ENCODE peak calls at places on chromosomes 4 and X, in six cellular contexts. M is MM.1S; T is CD8-positive, alpha-beta T cell; W is GM13976; F is brain microvascular endothelial cell; E is uterus. H is an unnamed sample.

GRCh38 chr4:113758361-113758760 is 3.2 kb downstream of the CAMK2D start:
- DNase-seq in M (no peak), T (no peak), W (no peak), F (no peak), E (no peak), H (no peak)

GRCh38 chrX:120824021-120824420 is 51.6 kb downstream of the CT47B1 start:
- DNase-seq in M (no peak), T (no peak), W (no peak), F (no peak), E (no peak), H (no peak)

GRCh38 chr4:88382621-88383020 is 4.0 kb downstream of the HERC6 start:
- DNase-seq in M (peak), T (peak), W (peak), F (no peak), E (no peak), H (peak)

GRCh38 chr4:156718226-156718625 is 253.4 kb downstream of the PDGFC start:
- DNase-seq in M (no peak), T (no peak), W (no peak), F (no peak), E (no peak), H (no peak)

GRCh38 chr4:54277691-54278090 is 48.6 kb downstream of the PDGFRA start:
- DNase-seq in M (no peak), T (no peak), W (peak), F (peak), E (no peak), H (peak)

GRCh38 chr4:39025552-39026085 is 6.6 kb downstream of the TMEM156 start:
- DNase-seq in M (no peak), T (no peak), W (no peak), F (peak), E (no peak), H (no peak)

GRCh38 chr4:123465416-123465815 is 68.8 kb downstream of the SPRY1 start:
- DNase-seq in M (no peak), T (no peak), W (no peak), F (no peak), E (no peak), H (no peak)

GRCh38 chr4:992297-993110 is 700 bp downstream of the SLC26A1 start:
- DNase-seq in M (no peak), T (no peak), W (no peak), F (no peak), E (no peak), H (no peak)

GRCh38 chrX:97057349-97057909 is 173.7 kb downstream of the RPA4 start:
- DNase-seq in M (no peak), T (no peak), W (no peak), F (no peak), E (no peak), H (no peak)

GRCh38 chr4:138111462-138112000 is 130.6 kb downstream of the SLC7A11 start:
- DNase-seq in M (no peak), T (no peak), W (no peak), F (peak), E (no peak), H (no peak)

GRCh38 chrX:13900351-13900750 is 83.5 kb upstream of the GPM6B start:
- DNase-seq in M (no peak), T (no peak), W (no peak), F (no peak), E (no peak), H (no peak)

GRCh38 chr4:139770361-139770760 is 104.7 kb downstream of the MGST2 start:
- DNase-seq in M (no peak), T (no peak), W (no peak), F (no peak), E (peak), H (no peak)

GRCh38 chr4:139776235-139776634 is 110.6 kb downstream of the MGST2 start:
- DNase-seq in M (no peak), T (no peak), W (no peak), F (no peak), E (no peak), H (no peak)

GRCh38 chr4:139777757-139778156 is 112.1 kb downstream of the MGST2 start:
- DNase-seq in M (no peak), T (no peak), W (no peak), F (no peak), E (no peak), H (no peak)

GRCh38 chr4:139773560-139774318 is 108.1 kb downstream of the MGST2 start:
- DNase-seq in M (no peak), T (no peak), W (no peak), F (no peak), E (no peak), H (no peak)

DNA sequence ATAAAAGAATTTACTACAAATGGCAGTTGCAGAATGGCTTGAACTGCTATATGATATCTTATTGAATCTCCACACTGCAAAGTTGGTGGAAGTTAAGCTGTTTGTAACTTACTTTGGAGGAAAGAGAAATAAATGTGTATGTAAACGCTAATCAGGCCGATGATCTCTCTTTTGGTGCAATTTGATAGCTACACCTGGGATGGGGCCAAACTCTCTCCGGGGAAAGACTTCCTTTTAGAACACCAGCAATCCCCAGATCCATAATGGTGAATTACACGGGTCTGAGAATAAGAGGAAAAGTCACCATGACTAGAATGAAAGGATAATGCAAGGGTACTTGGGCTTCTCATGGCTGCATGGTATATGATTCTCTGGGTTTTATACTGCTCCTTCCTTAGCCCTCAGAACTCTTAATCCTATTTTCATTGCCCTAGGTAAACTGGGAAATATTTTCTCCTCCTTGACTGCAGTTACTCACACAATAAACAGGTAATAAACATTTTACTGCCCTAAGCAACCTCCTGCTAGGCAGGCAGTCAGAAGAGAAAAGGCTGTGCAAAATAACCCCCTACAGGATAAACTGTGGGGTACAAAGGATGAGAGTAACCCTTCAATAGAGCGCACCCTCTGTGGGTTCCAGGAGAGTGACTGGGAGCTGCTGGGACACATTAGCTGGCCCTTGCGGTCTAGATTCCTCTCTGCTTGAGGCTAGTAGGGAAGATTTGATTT is 109.3 kb downstream of the MGST2 start:
- DNase-seq in M (no peak), T (no peak), W (no peak), F (no peak), E (no peak), H (no peak)
- TF ChIP-seq CTCF in M (no peak), T (no peak), W (no peak), F (no peak), E (no peak), H (no peak)

DNA sequence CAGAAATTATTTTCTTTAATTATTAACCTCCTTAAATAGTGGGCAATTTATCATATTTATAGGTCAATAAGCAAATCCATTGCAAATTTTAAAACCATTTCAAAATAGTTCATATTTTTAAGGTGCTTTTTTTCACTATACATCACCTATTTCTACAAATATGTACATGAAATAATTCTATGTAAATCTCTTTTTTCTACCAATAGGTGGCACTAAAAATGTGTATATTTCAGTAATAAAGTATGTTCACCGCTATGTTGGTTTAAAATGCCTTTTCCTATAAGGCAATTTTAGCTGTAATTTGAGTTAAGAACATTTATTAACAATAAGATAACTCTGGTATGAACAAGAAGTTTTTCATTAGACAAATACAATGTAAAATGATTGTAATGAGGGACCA is 672.2 kb downstream of the KCTD8 start:
- DNase-seq in M (peak), T (no peak), W (no peak), F (no peak), E (no peak), H (peak)
- TF ChIP-seq CTCF in M (peak), T (no peak), W (no peak), F (peak), E (no peak), H (peak)

GRCh38 chrX:41556958-41557357 is 109.8 kb downstream of the NYX start:
- DNase-seq in M (peak), T (no peak), W (no peak), F (no peak), E (no peak), H (no peak)

GRCh38 chrX:41559662-41560061 is 112.5 kb downstream of the NYX start:
- DNase-seq in M (no peak), T (no peak), W (no peak), F (peak), E (peak), H (no peak)

GRCh38 chrX:41561045-41561444 is 113.9 kb downstream of the NYX start:
- DNase-seq in M (peak), T (no peak), W (peak), F (peak), E (no peak), H (peak)

GRCh38 chrX:41559235-41559634 is 112.1 kb downstream of the NYX start:
- DNase-seq in M (no peak), T (no peak), W (no peak), F (no peak), E (no peak), H (no peak)

DNA sequence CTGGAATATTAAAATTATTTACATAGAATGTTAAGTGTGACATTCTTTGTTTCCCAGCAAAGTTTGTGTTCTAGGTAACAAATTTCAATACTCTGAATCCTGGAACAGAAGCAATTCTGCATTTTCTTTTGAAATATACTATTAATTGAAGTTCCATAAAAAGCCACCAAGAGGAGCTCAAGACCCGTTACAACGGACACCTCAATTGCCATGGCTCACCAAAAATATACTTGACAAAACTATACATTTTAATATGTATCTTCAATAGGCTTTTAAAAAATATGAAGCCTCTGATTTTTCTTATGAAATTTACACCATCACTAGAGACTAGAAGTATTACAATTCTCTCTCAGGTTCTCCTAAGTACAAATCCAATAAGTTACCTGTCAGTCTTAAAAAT is 111.4 kb downstream of the NYX start:
- DNase-seq in M (peak), T (no peak), W (peak), F (no peak), E (no peak), H (peak)
- TF ChIP-seq CTCF in M (peak), T (no peak), W (peak), F (peak), E (peak), H (peak)

DNA sequence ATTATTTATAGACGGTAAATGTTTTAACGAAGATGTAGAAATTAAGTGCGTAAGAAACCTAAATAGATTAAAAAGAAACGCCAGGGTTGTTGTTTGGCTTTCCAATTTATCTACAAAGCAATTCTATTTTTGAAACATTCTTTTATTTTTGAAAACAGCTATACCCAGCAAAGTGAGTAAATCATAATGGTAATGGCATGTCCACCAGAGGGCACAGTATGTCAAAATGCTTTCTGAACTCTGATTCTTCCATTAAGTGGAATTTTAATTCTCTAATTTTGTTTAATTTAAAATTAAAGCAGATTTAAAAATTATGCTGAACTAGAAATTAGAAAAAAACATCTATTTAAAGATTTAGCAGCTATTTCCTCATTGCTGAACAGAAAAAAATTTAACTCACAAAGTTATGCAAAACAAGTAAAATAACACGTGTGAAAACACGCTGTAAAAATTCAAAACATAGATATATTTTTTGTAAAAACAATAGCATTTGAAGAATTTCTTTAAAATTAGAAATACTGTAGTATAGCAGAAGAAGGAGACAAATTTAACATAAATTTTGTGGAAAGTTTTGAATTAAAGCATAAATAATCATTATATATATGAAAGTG is 26.5 kb downstream of the RASSF6 start:
- DNase-seq in M (peak), T (no peak), W (no peak), F (peak), E (no peak), H (no peak)
- TF ChIP-seq CTCF in M (peak), T (no peak), W (peak), F (peak), E (no peak), H (peak)

H was measured in GM10248.